ENCODE peak calls at places on chromosomes 7 and 10, in four cellular contexts. One of them, this sample, is unnamed.

GRCh38 chr7:27210441-27211083 is 10.7 kb upstream of the HOXA13 start:
- DNase-seq in K562: peak
- DNase-seq in GM12878: no peak
- DNase-seq in HepG2: no peak
- DNase-seq in this sample: peak

GRCh38 chr7:150580995-150581394 is 13.8 kb downstream of the GIMAP4 start:
- DNase-seq in K562: no peak
- DNase-seq in GM12878: no peak
- DNase-seq in HepG2: no peak
- DNase-seq in this sample: no peak

GRCh38 chr10:8312079-8312478 is 257.6 kb downstream of the GATA3 start:
- DNase-seq in K562: no peak
- DNase-seq in GM12878: no peak
- DNase-seq in HepG2: no peak
- DNase-seq in this sample: no peak

GRCh38 chr7:122577449-122578003 is 121.4 kb downstream of the RNF133 start:
- DNase-seq in K562: no peak
- DNase-seq in GM12878: no peak
- DNase-seq in HepG2: no peak
- DNase-seq in this sample: no peak

GRCh38 chr7:80463272-80463920 is 48.5 kb downstream of the GNAT3 start:
- DNase-seq in K562: no peak
- DNase-seq in GM12878: no peak
- DNase-seq in HepG2: no peak
- DNase-seq in this sample: no peak

GRCh38 chr7:4416436-4417092 is 265.5 kb upstream of the FOXK1 start:
- DNase-seq in K562: peak
- DNase-seq in GM12878: no peak
- DNase-seq in HepG2: no peak
- DNase-seq in this sample: peak

GRCh38 chr10:116771101-116771705 is 28.8 kb upstream of the HSPA12A start:
- DNase-seq in K562: no peak
- DNase-seq in GM12878: no peak
- DNase-seq in HepG2: peak
- DNase-seq in this sample: peak

GRCh38 chr7:102230593-102230992 is 56.1 kb upstream of the SH2B2 start:
- DNase-seq in K562: no peak
- DNase-seq in GM12878: no peak
- DNase-seq in HepG2: no peak
- DNase-seq in this sample: no peak

GRCh38 chr7:137337902-137338301 is 5.6 kb downstream of the PTN start:
- DNase-seq in K562: no peak
- DNase-seq in GM12878: no peak
- DNase-seq in HepG2: no peak
- DNase-seq in this sample: no peak

GRCh38 chr10:48659790-48660189 is 24.9 kb upstream of the WDFY4 start:
- DNase-seq in K562: no peak
- DNase-seq in GM12878: no peak
- DNase-seq in HepG2: no peak
- DNase-seq in this sample: no peak

GRCh38 chr7:97479740-97480290 is 252.1 kb upstream of the TAC1 start:
- DNase-seq in K562: no peak
- DNase-seq in GM12878: no peak
- DNase-seq in HepG2: no peak
- DNase-seq in this sample: no peak

GRCh38 chr10:132534348-132535064 is 3.1 kb upstream of the INPP5A start:
- DNase-seq in K562: no peak
- DNase-seq in GM12878: no peak
- DNase-seq in HepG2: no peak
- DNase-seq in this sample: no peak

GRCh38 chr7:79612027-79612426 is 158.6 kb upstream of the MAGI2 start:
- DNase-seq in K562: no peak
- DNase-seq in GM12878: no peak
- DNase-seq in HepG2: no peak
- DNase-seq in this sample: no peak

GRCh38 chr7:142557971-142558582 is 191.2 kb upstream of the PRSS1 start:
- DNase-seq in K562: peak
- DNase-seq in GM12878: no peak
- DNase-seq in HepG2: peak
- DNase-seq in this sample: peak

GRCh38 chr10:113067516-113067915 is 117.5 kb downstream of the TCF7L2 start:
- DNase-seq in K562: no peak
- DNase-seq in GM12878: no peak
- DNase-seq in HepG2: no peak
- DNase-seq in this sample: no peak

GRCh38 chr7:123270553-123270952 is 70.8 kb upstream of the SLC13A1 start:
- DNase-seq in K562: no peak
- DNase-seq in GM12878: no peak
- DNase-seq in HepG2: no peak
- DNase-seq in this sample: no peak

GRCh38 chr7:8035190-8035589 is 66.6 kb downstream of the GLCCI1 start:
- DNase-seq in K562: peak
- DNase-seq in GM12878: no peak
- DNase-seq in HepG2: no peak
- DNase-seq in this sample: no peak

GRCh38 chr10:110395350-110396283 is 90.9 kb upstream of the SMNDC1 start:
- DNase-seq in K562: no peak
- DNase-seq in GM12878: peak
- DNase-seq in HepG2: peak
- DNase-seq in this sample: peak

GRCh38 chr10:48464121-48464870 is 140.6 kb downstream of the ARHGAP22 start:
- DNase-seq in K562: no peak
- DNase-seq in GM12878: no peak
- DNase-seq in HepG2: no peak
- DNase-seq in this sample: no peak

GRCh38 chr7:155222578-155222977 is 75.1 kb upstream of the INSIG1 start:
- DNase-seq in K562: no peak
- DNase-seq in GM12878: no peak
- DNase-seq in HepG2: no peak
- DNase-seq in this sample: no peak

GRCh38 chr10:132788180-132788830 is 2.4 kb upstream of the NKX6-2 start:
- DNase-seq in K562: no peak
- DNase-seq in GM12878: no peak
- DNase-seq in HepG2: no peak
- DNase-seq in this sample: peak

GRCh38 chr10:129968937-129969527 is 5.0 kb upstream of the EBF3 start:
- DNase-seq in K562: no peak
- DNase-seq in GM12878: no peak
- DNase-seq in HepG2: peak
- DNase-seq in this sample: peak
- TF ChIP-seq CHD4 in K562: no peak
- TF ChIP-seq CHD4 in GM12878: no peak
- TF ChIP-seq CHD4 in HepG2: no peak
- TF ChIP-seq CHD4 in this sample: no peak

DNA sequence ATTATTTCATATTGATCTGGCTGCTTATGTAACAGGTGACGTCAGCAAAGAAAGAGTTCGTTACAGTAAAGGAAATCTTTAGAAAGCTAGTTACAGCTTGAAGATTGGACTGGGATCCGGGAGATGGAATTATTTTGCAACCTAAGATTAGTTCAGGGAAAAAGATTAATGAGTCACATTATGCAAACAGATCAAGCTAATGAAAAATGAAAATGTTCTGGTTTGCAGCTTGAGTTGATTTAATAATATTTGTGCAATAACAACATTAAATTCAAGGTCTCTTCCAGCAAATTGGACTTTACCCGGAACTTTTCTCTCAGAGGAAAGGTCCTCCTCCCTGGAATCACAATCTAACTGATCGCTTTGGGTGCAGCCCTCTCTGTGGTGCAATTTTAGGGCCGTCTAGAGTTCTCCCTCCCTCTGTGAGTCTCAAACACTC is 119.5 kb downstream of the OTUD1 start:
- DNase-seq in K562: no peak
- DNase-seq in GM12878: no peak
- DNase-seq in HepG2: no peak
- DNase-seq in this sample: no peak
- TF ChIP-seq CHD4 in K562: no peak
- TF ChIP-seq CHD4 in GM12878: no peak
- TF ChIP-seq CHD4 in HepG2: no peak
- TF ChIP-seq CHD4 in this sample: no peak

DNA sequence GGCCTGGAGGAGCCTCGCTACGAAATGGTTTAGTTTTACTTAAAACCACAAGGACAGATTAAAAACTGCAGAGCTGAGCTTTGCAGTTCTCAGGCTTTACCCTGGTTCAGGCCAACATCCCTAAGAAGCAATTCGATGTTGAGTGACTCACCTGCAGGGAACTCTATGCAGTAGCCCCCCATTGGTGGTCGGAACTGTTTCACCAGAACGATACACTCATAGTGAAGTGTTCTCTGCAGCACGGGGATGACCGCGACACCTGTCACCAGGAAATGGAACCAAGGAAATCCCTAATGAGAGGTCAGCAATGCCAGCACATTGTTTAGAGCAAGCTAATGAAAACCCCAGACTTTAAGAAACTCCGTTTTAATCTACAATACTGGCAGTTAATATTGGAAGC is 18.0 kb downstream of the NUDT5 start:
- DNase-seq in K562: no peak
- DNase-seq in GM12878: no peak
- DNase-seq in HepG2: no peak
- DNase-seq in this sample: no peak
- TF ChIP-seq CHD4 in K562: no peak
- TF ChIP-seq CHD4 in GM12878: no peak
- TF ChIP-seq CHD4 in HepG2: no peak
- TF ChIP-seq CHD4 in this sample: no peak

GRCh38 chr10:3757638-3758490 is 27.1 kb downstream of the KLF6 start:
- DNase-seq in K562: no peak
- DNase-seq in GM12878: peak
- DNase-seq in HepG2: no peak
- DNase-seq in this sample: no peak
- TF ChIP-seq CHD4 in K562: no peak
- TF ChIP-seq CHD4 in GM12878: no peak
- TF ChIP-seq CHD4 in HepG2: no peak
- TF ChIP-seq CHD4 in this sample: no peak

GRCh38 chr7:67502929-67503328 is 506.3 kb downstream of the TYW1 start:
- DNase-seq in K562: no peak
- DNase-seq in GM12878: no peak
- DNase-seq in HepG2: no peak
- DNase-seq in this sample: no peak
- TF ChIP-seq CHD4 in K562: no peak
- TF ChIP-seq CHD4 in GM12878: no peak
- TF ChIP-seq CHD4 in HepG2: no peak
- TF ChIP-seq CHD4 in this sample: no peak

GRCh38 chr10:69888882-69889584 is 87.3 kb downstream of the COL13A1 start:
- DNase-seq in K562: no peak
- DNase-seq in GM12878: no peak
- DNase-seq in HepG2: no peak
- DNase-seq in this sample: no peak

GRCh38 chr10:69884686-69885085 is 83.0 kb downstream of the COL13A1 start:
- DNase-seq in K562: no peak
- DNase-seq in GM12878: no peak
- DNase-seq in HepG2: no peak
- DNase-seq in this sample: no peak

GRCh38 chr10:69883680-69884375 is 82.1 kb downstream of the COL13A1 start:
- DNase-seq in K562: no peak
- DNase-seq in GM12878: no peak
- DNase-seq in HepG2: no peak
- DNase-seq in this sample: no peak

GRCh38 chr10:69883256-69883655 is 81.5 kb downstream of the COL13A1 start:
- DNase-seq in K562: peak
- DNase-seq in GM12878: no peak
- DNase-seq in HepG2: peak
- DNase-seq in this sample: peak

GRCh38 chr10:69885379-69886156 is 83.9 kb downstream of the COL13A1 start:
- DNase-seq in K562: peak
- DNase-seq in GM12878: no peak
- DNase-seq in HepG2: no peak
- DNase-seq in this sample: peak
- TF ChIP-seq CHD4 in K562: no peak
- TF ChIP-seq CHD4 in GM12878: no peak
- TF ChIP-seq CHD4 in HepG2: no peak
- TF ChIP-seq CHD4 in this sample: no peak

GRCh38 chr7:9557853-9558252 is 1124.4 kb downstream of the NXPH1 start:
- DNase-seq in K562: no peak
- DNase-seq in GM12878: no peak
- DNase-seq in HepG2: no peak
- DNase-seq in this sample: no peak
- TF ChIP-seq CHD4 in K562: no peak
- TF ChIP-seq CHD4 in GM12878: no peak
- TF ChIP-seq CHD4 in HepG2: no peak
- TF ChIP-seq CHD4 in this sample: no peak

DNA sequence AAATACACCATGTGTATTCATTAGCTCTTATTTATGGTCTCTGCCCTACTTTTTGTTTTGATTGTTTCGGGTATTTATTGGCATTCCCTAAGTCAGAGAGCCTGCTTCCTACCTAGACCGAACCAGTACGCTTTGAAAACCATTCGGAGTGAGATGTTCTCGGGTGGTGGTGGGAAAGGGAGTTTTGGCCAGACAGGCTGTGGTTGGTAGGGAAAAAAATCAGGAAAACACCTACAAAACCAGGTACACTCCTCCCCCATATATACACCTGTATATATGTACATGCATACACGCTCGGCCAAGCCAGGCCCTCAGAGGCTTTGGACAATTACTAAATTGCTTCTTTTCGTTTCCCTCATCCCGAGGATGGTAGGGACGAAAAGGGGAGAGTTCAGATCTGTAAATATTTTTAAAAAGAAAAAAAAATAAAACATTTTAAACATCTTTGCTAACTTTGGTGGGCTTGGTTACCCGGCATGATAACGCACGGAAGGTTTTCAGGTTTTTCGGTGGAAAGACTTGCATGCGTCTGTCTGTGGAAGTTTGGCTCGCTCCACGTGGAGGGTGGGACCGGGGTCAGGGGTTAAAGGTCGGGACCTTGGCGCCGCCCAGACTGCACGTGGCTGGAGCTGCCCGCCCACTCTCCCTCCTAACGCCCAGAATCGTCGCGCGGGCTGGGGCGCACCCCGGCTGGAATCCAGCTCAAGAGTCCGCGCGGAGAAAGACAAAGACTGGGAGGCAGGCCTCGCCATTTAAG is 2.5 kb downstream of the HMX2 start:
- DNase-seq in K562: no peak
- DNase-seq in GM12878: no peak
- DNase-seq in HepG2: no peak
- DNase-seq in this sample: no peak
- TF ChIP-seq CHD4 in K562: no peak
- TF ChIP-seq CHD4 in GM12878: no peak
- TF ChIP-seq CHD4 in HepG2: no peak
- TF ChIP-seq CHD4 in this sample: no peak

DNA sequence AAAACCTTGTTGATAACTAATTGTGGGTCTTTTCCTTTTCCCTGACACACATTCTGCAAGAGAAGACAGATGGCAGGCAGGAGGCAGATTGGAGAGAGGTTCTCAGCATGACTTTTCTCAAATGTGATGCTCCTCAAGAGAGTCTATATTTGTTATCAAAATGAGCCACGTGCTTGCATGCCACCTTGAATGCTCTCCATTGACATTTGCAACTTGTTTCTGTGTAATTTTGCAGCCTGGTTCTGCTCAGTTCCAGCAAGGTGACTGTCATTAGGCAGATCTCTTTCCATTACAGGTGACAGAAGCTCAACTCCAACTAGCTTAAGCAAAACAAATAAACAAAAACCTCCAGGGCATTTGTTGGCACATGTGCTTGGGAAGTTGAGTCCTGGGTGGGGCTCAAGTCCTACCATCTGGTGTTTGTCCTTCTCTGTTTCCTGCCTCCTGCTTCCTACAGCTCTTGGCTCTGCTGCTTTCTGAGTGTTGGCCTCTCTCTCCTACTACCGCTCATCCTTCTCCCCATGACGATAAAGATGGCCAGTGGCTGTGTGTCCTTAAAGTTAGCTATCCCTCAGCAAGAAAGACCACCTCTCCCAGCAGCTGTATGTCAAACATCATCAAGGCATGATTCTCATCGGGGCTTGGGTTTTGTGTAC is 56.7 kb downstream of the GRK5 start:
- DNase-seq in K562: no peak
- DNase-seq in GM12878: no peak
- DNase-seq in HepG2: no peak
- DNase-seq in this sample: no peak
- TF ChIP-seq CHD4 in K562: no peak
- TF ChIP-seq CHD4 in GM12878: no peak
- TF ChIP-seq CHD4 in HepG2: no peak
- TF ChIP-seq CHD4 in this sample: no peak

This sample was measured in A549.